ENCODE peak calls at places on chromosomes 3 and 15, in eight cellular contexts. T, S, Q, W, H, B, R and U are unnamed samples.

GRCh38 chr3:100002599-100003350 is 111.5 kb downstream of the FILIP1L start:
- DNase-seq in T (no peak), S (no peak), Q (no peak), W (peak; percentile 39), H (peak; percentile 56), B (peak; percentile 82), R (peak; percentile 93), U (peak; percentile 32)

GRCh38 chr3:45988804-45989203 is 6.8 kb downstream of the FYCO1 start:
- DNase-seq in T (no peak), S (no peak), Q (no peak), W (no peak), H (peak; percentile 53), B (peak; percentile 89), R (peak; percentile 93), U (peak; percentile 75)

GRCh38 chr3:106231086-106231485 is 362.3 kb upstream of the CBLB start:
- DNase-seq in T (no peak), S (no peak), Q (no peak), W (no peak), H (no peak), B (no peak), R (no peak), U (no peak)

GRCh38 chr15:33027636-33028035 is 166.9 kb downstream of the FMN1 start:
- DNase-seq in T (no peak), S (no peak), Q (no peak), W (no peak), H (no peak), B (no peak), R (no peak), U (peak; percentile 94)

GRCh38 chr3:122957707-122958210 is 69.8 kb downstream of the SEMA5B start:
- DNase-seq in T (no peak), S (no peak), Q (no peak), W (peak; percentile 61), H (no peak), B (no peak), R (no peak), U (no peak)

GRCh38 chr15:63425426-63425825 is 43.8 kb upstream of the CA12 start:
- DNase-seq in T (no peak), S (no peak), Q (no peak), W (no peak), H (no peak), B (no peak), R (no peak), U (no peak)

GRCh38 chr15:28889346-28889745 is 3.6 kb downstream of the APBA2 start:
- DNase-seq in T (no peak), S (no peak), Q (no peak), W (no peak), H (no peak), B (no peak), R (no peak), U (no peak)

GRCh38 chr3:28172748-28173147 is 68.7 kb upstream of the CMC1 start:
- DNase-seq in T (no peak), S (no peak), Q (no peak), W (no peak), H (no peak), B (no peak), R (no peak), U (no peak)

GRCh38 chr3:149273096-149273751 is 51.6 kb upstream of the CP start:
- DNase-seq in T (no peak), S (peak; percentile 70), Q (no peak), W (peak; percentile 40), H (peak; percentile 93), B (peak; percentile 87), R (peak; percentile 94), U (peak; percentile 87)

GRCh38 chr3:53579636-53580035 is 85.2 kb downstream of the CACNA1D start:
- DNase-seq in T (no peak), S (no peak), Q (no peak), W (no peak), H (no peak), B (no peak), R (no peak), U (no peak)

GRCh38 chr3:81339040-81339845 is 422.2 kb downstream of the GBE1 start:
- DNase-seq in T (no peak), S (peak; percentile 28), Q (no peak), W (no peak), H (no peak), B (no peak), R (peak; percentile 62), U (no peak)

GRCh38 chr3:191076903-191077552 is 122.0 kb upstream of the OSTN start:
- DNase-seq in T (no peak), S (no peak), Q (no peak), W (no peak), H (no peak), B (no peak), R (no peak), U (no peak)

GRCh38 chr3:14278265-14278798 is 99.7 kb downstream of the LSM3 start:
- DNase-seq in T (no peak), S (no peak), Q (no peak), W (no peak), H (no peak), B (no peak), R (no peak), U (no peak)

GRCh38 chr3:25856902-25857518 is 67.1 kb downstream of the OXSM start:
- DNase-seq in T (no peak), S (peak; percentile 73), Q (no peak), W (no peak), H (peak; percentile 17), B (peak; percentile 45), R (peak; percentile 68), U (peak; percentile 39)

GRCh38 chr15:24919446-24919845 is 35.3 kb upstream of the SNRPN start:
- DNase-seq in T (no peak), S (no peak), Q (no peak), W (no peak), H (no peak), B (no peak), R (no peak), U (no peak)

GRCh38 chr3:111739241-111739952 is 119.7 kb upstream of the PHLDB2 start:
- DNase-seq in T (no peak), S (no peak), Q (no peak), W (no peak), H (no peak), B (peak; percentile 86), R (peak; percentile 97), U (peak; percentile 84)

GRCh38 chr3:31532587-31533168 is at the start of gene STT3B:
- DNase-seq in T (peak; percentile 69), S (peak; percentile 87), Q (peak; percentile 80), W (no peak), H (peak; percentile 44), B (peak; percentile 67), R (peak; percentile 85), U (no peak)

GRCh38 chr15:89165677-89166076 is 55.7 kb downstream of the RLBP1 start:
- DNase-seq in T (no peak), S (no peak), Q (no peak), W (no peak), H (no peak), B (no peak), R (no peak), U (no peak)

GRCh38 chr3:137347132-137347531 is 389.3 kb downstream of the IL20RB start:
- DNase-seq in T (no peak), S (no peak), Q (no peak), W (no peak), H (no peak), B (no peak), R (no peak), U (no peak)

GRCh38 chr3:51242939-51243338 is 142.2 kb upstream of the MANF start:
- DNase-seq in T (no peak), S (no peak), Q (no peak), W (no peak), H (no peak), B (no peak), R (no peak), U (no peak)

GRCh38 chr15:83570756-83571155 is 83.2 kb upstream of the ADAMTSL3 start:
- DNase-seq in T (no peak), S (no peak), Q (no peak), W (no peak), H (no peak), B (no peak), R (no peak), U (no peak)

GRCh38 chr3:137012097-137012501 is 54.3 kb downstream of the IL20RB start:
- DNase-seq in T (no peak), S (no peak), Q (no peak), W (no peak), H (peak; percentile 47), B (peak; percentile 33), R (peak; percentile 88), U (peak; percentile 83)

GRCh38 chr3:192861972-192862371 is 55.7 kb downstream of the MB21D2 start:
- DNase-seq in T (no peak), S (no peak), Q (no peak), W (no peak), H (no peak), B (no peak), R (no peak), U (no peak)

GRCh38 chr3:188077160-188077812 is 76.7 kb upstream of the LPP start:
- DNase-seq in T (no peak), S (no peak), Q (no peak), W (peak; percentile 67), H (no peak), B (no peak), R (no peak), U (peak; percentile 90)

GRCh38 chr3:123678108-123678511 is 93.3 kb upstream of the HACD2 start:
- DNase-seq in T (no peak), S (no peak), Q (no peak), W (peak; percentile 71), H (peak; percentile 49), B (peak; percentile 87), R (peak; percentile 88), U (peak; percentile 97)

GRCh38 chr3:182786564-182787196 is 6.6 kb upstream of the ATP11B start:
- DNase-seq in T (no peak), S (no peak), Q (no peak), W (no peak), H (no peak), B (no peak), R (no peak), U (peak; percentile 64)

GRCh38 chr3:49500408-49501257 is 30.6 kb downstream of the DAG1 start:
- DNase-seq in T (no peak), S (no peak), Q (no peak), W (peak; percentile 53), H (peak; percentile 87), B (peak; percentile 94), R (peak; percentile 93), U (peak; percentile 98)

GRCh38 chr3:179450321-179450720 is 949 bp downstream of the GNB4 start:
- DNase-seq in T (no peak), S (peak; percentile 19), Q (no peak), W (no peak), H (no peak), B (peak; percentile 3), R (peak; percentile 39), U (peak; percentile 24)

GRCh38 chr15:40809051-40809450 is 1.8 kb upstream of the DNAJC17 start:
- DNase-seq in T (no peak), S (peak; percentile 29), Q (no peak), W (no peak), H (no peak), B (no peak), R (no peak), U (no peak)

GRCh38 chr3:197471221-197472010 is 84.4 kb downstream of the BDH1 start:
- DNase-seq in T (no peak), S (no peak), Q (no peak), W (no peak), H (no peak), B (no peak), R (no peak), U (peak; percentile 38)

GRCh38 chr3:180329187-180329586 is 272.8 kb upstream of the TTC14 start:
- DNase-seq in T (no peak), S (peak; percentile 42), Q (no peak), W (no peak), H (no peak), B (no peak), R (peak; percentile 19), U (no peak)

GRCh38 chr3:36408146-36408545 is 27.8 kb downstream of the STAC start:
- DNase-seq in T (no peak), S (no peak), Q (no peak), W (no peak), H (no peak), B (no peak), R (peak; percentile 10), U (no peak)

GRCh38 chr3:49006591-49007067 is 562 bp upstream of the WDR6 start:
- DNase-seq in T (no peak), S (no peak), Q (no peak), W (peak; percentile 70), H (no peak), B (no peak), R (peak; percentile 55), U (no peak)

GRCh38 chr3:50423543-50423942 is 64.2 kb upstream of the TMEM115 start:
- DNase-seq in T (no peak), S (no peak), Q (no peak), W (no peak), H (no peak), B (no peak), R (no peak), U (no peak)